ENCODE peak calls at places on chromosomes 3 and 15, in ten cellular contexts. Z, B, I, M, N, C, W, X, U and R are unnamed samples.

GRCh38 chr15:99054892-99055291 is 47.3 kb upstream of the PGPEP1L start:
- DNase-seq in Z (no peak), B (no peak), I (peak), M (no peak), N (no peak), C (no peak), W (no peak), X (no peak), U (no peak), R (no peak)

GRCh38 chr3:14812196-14812785 is 6.5 kb upstream of the FGD5 start:
- DNase-seq in Z (no peak), B (no peak), I (no peak), M (no peak), N (no peak), C (no peak), W (no peak), X (no peak), U (no peak), R (no peak)

GRCh38 chr3:169106662-169107061 is 556.9 kb downstream of the MECOM start:
- DNase-seq in Z (no peak), B (no peak), I (no peak), M (no peak), N (no peak), C (no peak), W (no peak), X (no peak), U (no peak), R (peak)

GRCh38 chr15:74622758-74623157 is 7.1 kb downstream of the CLK3 start:
- DNase-seq in Z (no peak), B (no peak), I (no peak), M (no peak), N (no peak), C (no peak), W (no peak), X (no peak), U (no peak), R (no peak)

GRCh38 chr3:51530485-51530884 is 8.0 kb upstream of the RAD54L2 start:
- DNase-seq in Z (no peak), B (no peak), I (no peak), M (no peak), N (no peak), C (no peak), W (no peak), X (no peak), U (no peak), R (no peak)

GRCh38 chr3:119569156-119569555 is 9.7 kb upstream of the CD80 start:
- DNase-seq in Z (no peak), B (no peak), I (no peak), M (no peak), N (no peak), C (no peak), W (no peak), X (no peak), U (no peak), R (no peak)

GRCh38 chr3:140995881-140996280 is 54.2 kb downstream of the SLC25A36 start:
- DNase-seq in Z (no peak), B (no peak), I (no peak), M (no peak), N (no peak), C (no peak), W (no peak), X (no peak), U (no peak), R (peak)

GRCh38 chr15:95448531-95449210 is 881.8 kb upstream of the NR2F2 start:
- DNase-seq in Z (no peak), B (no peak), I (no peak), M (no peak), N (no peak), C (no peak), W (no peak), X (no peak), U (peak), R (no peak)

GRCh38 chr15:43469867-43470266 is 23.1 kb downstream of the TP53BP1 start:
- DNase-seq in Z (no peak), B (peak), I (no peak), M (no peak), N (no peak), C (no peak), W (no peak), X (no peak), U (peak), R (peak)

GRCh38 chr3:19029837-19030835 is 118.2 kb upstream of the KCNH8 start:
- DNase-seq in Z (no peak), B (no peak), I (peak), M (no peak), N (no peak), C (no peak), W (no peak), X (no peak), U (no peak), R (no peak)

GRCh38 chr3:52090620-52091468 is 34.5 kb upstream of the DUSP7 start:
- DNase-seq in Z (peak), B (peak), I (peak), M (no peak), N (no peak), C (no peak), W (peak), X (no peak), U (no peak), R (no peak)

GRCh38 chr15:75024102-75024636 is 779 bp downstream of the PPCDC start:
- DNase-seq in Z (no peak), B (no peak), I (peak), M (no peak), N (no peak), C (no peak), W (peak), X (peak), U (peak), R (peak)

GRCh38 chr15:93055211-93055763 is 33.7 kb downstream of the RGMA start:
- DNase-seq in Z (no peak), B (no peak), I (no peak), M (no peak), N (no peak), C (no peak), W (no peak), X (no peak), U (no peak), R (no peak)

GRCh38 chr15:25770618-25771369 is 92.3 kb downstream of the ATP10A start:
- DNase-seq in Z (no peak), B (no peak), I (no peak), M (peak), N (no peak), C (no peak), W (no peak), X (no peak), U (no peak), R (no peak)

GRCh38 chr3:184230603-184231528 is 1.5 kb downstream of the VWA5B2 start:
- DNase-seq in Z (no peak), B (no peak), I (peak), M (no peak), N (no peak), C (no peak), W (peak), X (peak), U (peak), R (no peak)

GRCh38 chr3:138174421-138175122 is at the start of gene DBR1:
- DNase-seq in Z (peak), B (peak), I (peak), M (peak), N (peak), C (no peak), W (peak), X (peak), U (peak), R (peak)

GRCh38 chr3:194277547-194278091 is 73.5 kb downstream of the CPN2 start:
- DNase-seq in Z (peak), B (peak), I (no peak), M (no peak), N (peak), C (no peak), W (no peak), X (no peak), U (no peak), R (peak)

GRCh38 chr3:25572919-25573385 is 91.8 kb downstream of the TOP2B start:
- DNase-seq in Z (no peak), B (peak), I (no peak), M (no peak), N (no peak), C (no peak), W (no peak), X (peak), U (no peak), R (peak)

GRCh38 chr3:137866933-137867332 is 102.8 kb downstream of the SOX14 start:
- DNase-seq in Z (no peak), B (no peak), I (peak), M (no peak), N (no peak), C (no peak), W (no peak), X (no peak), U (no peak), R (no peak)

GRCh38 chr3:49803464-49804140 is 541 bp downstream of the INKA1 start:
- DNase-seq in Z (no peak), B (no peak), I (peak), M (no peak), N (no peak), C (no peak), W (peak), X (peak), U (peak), R (peak)

GRCh38 chr3:62558549-62559112 is 185.3 kb upstream of the FEZF2 start:
- DNase-seq in Z (no peak), B (no peak), I (peak), M (peak), N (no peak), C (no peak), W (peak), X (no peak), U (no peak), R (peak)

GRCh38 chr15:25812073-25812472 is 51.1 kb downstream of the ATP10A start:
- DNase-seq in Z (no peak), B (no peak), I (no peak), M (no peak), N (no peak), C (no peak), W (no peak), X (no peak), U (no peak), R (no peak)

GRCh38 chr3:16299746-16300145 is 34.7 kb downstream of the OXNAD1 start:
- DNase-seq in Z (no peak), B (no peak), I (no peak), M (no peak), N (no peak), C (no peak), W (no peak), X (no peak), U (no peak), R (no peak)

GRCh38 chr3:136177876-136178275 is 18.3 kb downstream of the MSL2 start:
- DNase-seq in Z (no peak), B (no peak), I (no peak), M (no peak), N (no peak), C (no peak), W (no peak), X (no peak), U (no peak), R (no peak)

GRCh38 chr3:74349035-74349434 is 265.4 kb downstream of the CNTN3 start:
- DNase-seq in Z (no peak), B (no peak), I (no peak), M (no peak), N (no peak), C (no peak), W (no peak), X (no peak), U (no peak), R (no peak)

GRCh38 chr15:60374209-60374608 is 23.6 kb downstream of the ANXA2 start:
- DNase-seq in Z (no peak), B (no peak), I (no peak), M (no peak), N (no peak), C (no peak), W (no peak), X (no peak), U (no peak), R (no peak)

GRCh38 chr3:150412599-150413069 is 4.5 kb downstream of the TSC22D2 start:
- DNase-seq in Z (no peak), B (peak), I (no peak), M (no peak), N (peak), C (peak), W (no peak), X (no peak), U (peak), R (peak)

GRCh38 chr15:68314563-68314962 is 37.0 kb downstream of the FEM1B start:
- DNase-seq in Z (peak), B (no peak), I (no peak), M (no peak), N (no peak), C (peak), W (no peak), X (no peak), U (no peak), R (no peak)

GRCh38 chr15:76938752-76939151 is 7.2 kb downstream of the RCN2 start:
- DNase-seq in Z (no peak), B (no peak), I (no peak), M (no peak), N (no peak), C (no peak), W (no peak), X (no peak), U (no peak), R (no peak)

GRCh38 chr3:99960123-99960878 is 142.6 kb downstream of the CMSS1 start:
- DNase-seq in Z (no peak), B (no peak), I (no peak), M (no peak), N (no peak), C (no peak), W (no peak), X (no peak), U (no peak), R (no peak)

GRCh38 chr15:83287541-83288027 is 3.1 kb upstream of the BNC1 start:
- DNase-seq in Z (no peak), B (peak), I (no peak), M (peak), N (peak), C (peak), W (no peak), X (no peak), U (peak), R (peak)

GRCh38 chr15:48423342-48423741 is 92.1 kb downstream of the DUT start:
- DNase-seq in Z (no peak), B (no peak), I (no peak), M (no peak), N (no peak), C (no peak), W (no peak), X (no peak), U (peak), R (no peak)

GRCh38 chr15:55795031-55795430 is 52.1 kb upstream of the PRTG start:
- DNase-seq in Z (no peak), B (no peak), I (no peak), M (no peak), N (no peak), C (no peak), W (no peak), X (no peak), U (no peak), R (no peak)

GRCh38 chr3:11558002-11558401 is 85.7 kb downstream of the VGLL4 start:
- DNase-seq in Z (no peak), B (peak), I (no peak), M (no peak), N (peak), C (peak), W (no peak), X (no peak), U (peak), R (peak)

GRCh38 chr15:101204744-101205535 is 46.9 kb downstream of the CHSY1 start:
- DNase-seq in Z (no peak), B (peak), I (no peak), M (no peak), N (no peak), C (no peak), W (no peak), X (no peak), U (no peak), R (no peak)

GRCh38 chr3:3798641-3799113 is 554 bp upstream of the LRRN1 start:
- DNase-seq in Z (peak), B (no peak), I (peak), M (no peak), N (no peak), C (peak), W (peak), X (peak), U (no peak), R (no peak)

GRCh38 chr3:107846282-107846852 is 244.5 kb downstream of the CD47 start:
- DNase-seq in Z (peak), B (peak), I (peak), M (no peak), N (peak), C (no peak), W (peak), X (peak), U (peak), R (peak)

GRCh38 chr15:37046876-37047614 is 53.3 kb downstream of the MEIS2 start:
- DNase-seq in Z (no peak), B (peak), I (peak), M (no peak), N (peak), C (no peak), W (peak), X (no peak), U (peak), R (peak)

GRCh38 chr3:48950051-48950450 is 31.4 kb downstream of the ARIH2 start:
- DNase-seq in Z (no peak), B (no peak), I (no peak), M (no peak), N (no peak), C (no peak), W (no peak), X (no peak), U (no peak), R (no peak)

GRCh38 chr3:64011685-64012084 is 11.6 kb downstream of the PSMD6 start:
- DNase-seq in Z (no peak), B (peak), I (no peak), M (no peak), N (peak), C (peak), W (no peak), X (no peak), U (peak), R (peak)

DNA sequence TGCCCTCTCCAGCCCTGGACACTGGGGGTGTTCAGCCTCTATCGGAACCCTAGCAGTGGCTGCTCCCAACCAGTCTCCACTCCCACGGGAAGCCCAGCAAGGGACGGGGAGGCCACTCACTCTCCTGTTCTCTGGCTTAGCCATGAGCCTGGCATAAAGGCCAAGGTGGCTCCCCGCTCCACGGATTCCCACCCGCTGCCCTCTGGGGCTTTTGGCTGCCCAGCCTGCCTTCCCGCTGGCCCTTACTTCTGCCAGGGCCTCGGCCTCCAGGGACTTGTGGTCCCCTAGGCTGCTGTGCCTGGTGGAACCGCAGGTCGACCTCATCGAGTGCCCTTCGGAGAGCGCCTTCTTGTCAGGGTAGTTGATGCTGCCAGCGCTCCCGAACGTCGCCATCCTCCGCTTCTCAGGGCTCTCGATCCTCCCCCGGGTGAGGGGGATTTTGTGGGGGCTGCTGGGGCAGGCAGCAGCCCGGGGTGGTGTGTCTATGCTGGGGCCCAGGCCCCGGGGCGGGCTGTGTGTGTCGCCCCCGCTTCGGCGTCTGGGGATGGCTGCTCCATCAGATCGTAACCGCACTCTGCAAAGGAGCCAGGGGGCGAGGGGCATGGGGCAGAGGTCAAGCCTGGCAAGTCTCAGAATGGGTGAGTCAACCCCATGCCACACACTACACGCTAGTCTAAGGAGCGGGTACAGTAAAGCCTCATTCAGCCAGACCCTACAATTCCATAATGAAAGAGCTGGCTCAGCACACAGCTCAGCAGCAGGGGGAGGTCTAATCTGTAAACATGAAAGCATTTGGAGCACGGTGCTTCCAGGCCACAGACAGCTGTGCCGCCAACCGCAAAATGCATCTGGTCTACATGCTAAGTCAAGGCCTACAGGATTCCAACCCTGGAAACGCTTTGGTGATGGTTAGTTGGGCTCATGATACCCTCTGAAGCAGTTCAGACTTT is 27.3 kb upstream of the RAD18 start:
- DNase-seq in Z (no peak), B (peak), I (no peak), M (no peak), N (peak), C (no peak), W (peak), X (no peak), U (no peak), R (peak)
- H3K4me3 ChIP-seq in Z (no peak), B (no peak), I (no peak), M (no peak), N (no peak), C (no peak), W (no peak), X (no peak), U (no peak), R (no peak)

GRCh38 chr15:70214941-70215635 is 117.4 kb upstream of the TLE3 start:
- DNase-seq in Z (no peak), B (no peak), I (no peak), M (no peak), N (no peak), C (no peak), W (no peak), X (no peak), U (no peak), R (no peak)

GRCh38 chr15:70213779-70214178 is 116.1 kb upstream of the TLE3 start:
- DNase-seq in Z (no peak), B (no peak), I (no peak), M (no peak), N (no peak), C (no peak), W (no peak), X (no peak), U (no peak), R (no peak)

GRCh38 chr15:70215951-70216350 is 118.2 kb upstream of the TLE3 start:
- DNase-seq in Z (no peak), B (no peak), I (no peak), M (no peak), N (no peak), C (no peak), W (no peak), X (no peak), U (no peak), R (no peak)

GRCh38 chr15:70212963-70213315 is 115.2 kb upstream of the TLE3 start:
- DNase-seq in Z (no peak), B (no peak), I (peak), M (no peak), N (no peak), C (no peak), W (no peak), X (no peak), U (no peak), R (no peak)

GRCh38 chr15:70214266-70214665 is 116.5 kb upstream of the TLE3 start:
- DNase-seq in Z (no peak), B (no peak), I (no peak), M (no peak), N (no peak), C (no peak), W (no peak), X (no peak), U (no peak), R (no peak)
- TF ChIP-seq CTCF in Z (no peak), B (peak), I (peak), M (no peak), N (no peak), C (peak), W (no peak), X (no peak), U (no peak), R (no peak)

GRCh38 chr3:58191361-58191991 is 19.3 kb downstream of the DNASE1L3 start:
- DNase-seq in Z (no peak), B (no peak), I (no peak), M (no peak), N (no peak), C (no peak), W (no peak), X (no peak), U (no peak), R (no peak)

GRCh38 chr3:58190882-58191281 is 19.9 kb downstream of the DNASE1L3 start:
- DNase-seq in Z (no peak), B (no peak), I (no peak), M (no peak), N (no peak), C (no peak), W (no peak), X (no peak), U (no peak), R (no peak)

GRCh38 chr3:58193682-58194407 is 16.9 kb downstream of the DNASE1L3 start:
- DNase-seq in Z (no peak), B (no peak), I (no peak), M (no peak), N (no peak), C (no peak), W (no peak), X (no peak), U (no peak), R (no peak)

GRCh38 chr3:58190291-58190690 is 20.5 kb downstream of the DNASE1L3 start:
- DNase-seq in Z (no peak), B (no peak), I (no peak), M (no peak), N (no peak), C (no peak), W (no peak), X (no peak), U (no peak), R (no peak)

DNA sequence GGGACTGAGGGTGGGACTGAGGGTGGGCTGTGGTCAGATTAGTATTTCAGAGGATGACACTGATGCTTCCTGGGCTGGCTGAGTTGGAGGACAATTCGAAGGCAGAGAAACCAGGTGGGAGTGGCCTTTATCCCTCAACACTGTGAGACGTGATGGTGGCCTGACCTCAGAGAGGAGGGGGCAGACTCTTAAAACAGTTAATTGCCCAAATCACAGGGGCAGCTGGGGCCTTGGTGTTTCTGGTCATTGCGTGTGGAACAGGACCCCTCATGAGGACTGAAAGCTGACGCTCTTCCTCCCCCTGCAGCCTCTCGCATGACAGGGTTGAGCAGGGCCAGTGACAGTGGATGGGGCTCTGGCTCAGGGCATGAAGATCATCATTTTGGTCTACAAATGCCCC is 18.7 kb downstream of the DNASE1L3 start:
- DNase-seq in Z (no peak), B (no peak), I (no peak), M (no peak), N (no peak), C (no peak), W (no peak), X (no peak), U (no peak), R (no peak)
- H3K4me3 ChIP-seq in Z (no peak), B (no peak), I (no peak), M (no peak), N (no peak), C (no peak), W (no peak), X (no peak), U (no peak), R (no peak)

GRCh38 chr3:105868745-105869530 is at the start of gene CBLB:
- DNase-seq in Z (peak), B (peak), I (peak), M (peak), N (peak), C (peak), W (peak), X (peak), U (peak), R (peak)
- TF ChIP-seq CTCF in Z (no peak), B (no peak), I (no peak), M (no peak), N (no peak), C (no peak), W (no peak), X (no peak), U (no peak), R (no peak)